ENCODE peak calls at places on chromosomes 1 and 21, in seven cellular contexts. C is GM23338, M is prostate gland, D is transverse colon, V is spleen, X is breast epithelium, B is K562. E is an unnamed sample.

GRCh38 chr1:190129367-190129766 is 348.3 kb downstream of the BRINP3 start:
- DNase-seq in C (no peak), M (no peak), D (no peak), V (no peak), X (no peak), B (no peak), E (no peak)

GRCh38 chr1:194369060-194369459 is 1182.6 kb upstream of the B3GALT2 start:
- DNase-seq in C (no peak), M (no peak), D (no peak), V (no peak), X (no peak), B (no peak), E (no peak)

GRCh38 chr1:53346007-53346813 is 18.3 kb upstream of the LRP8 start:
- DNase-seq in C (no peak), M (no peak), D (no peak), V (peak; percentile 65), X (peak; percentile 5), B (no peak), E (no peak)

GRCh38 chr1:181151378-181152326 is 63.2 kb downstream of the IER5 start:
- DNase-seq in C (no peak), M (no peak), D (no peak), V (no peak), X (no peak), B (peak; percentile 34), E (no peak)

GRCh38 chr1:48017716-48018115 is 20.5 kb upstream of the TRABD2B start:
- DNase-seq in C (no peak), M (no peak), D (no peak), V (no peak), X (no peak), B (no peak), E (no peak)

GRCh38 chr1:31033573-31033972 is 31.9 kb downstream of the PUM1 start:
- DNase-seq in C (peak; percentile 32), M (no peak), D (no peak), V (no peak), X (no peak), B (no peak), E (no peak)

GRCh38 chr1:25099343-25099951 is 132.9 kb downstream of the SYF2 start:
- DNase-seq in C (no peak), M (no peak), D (peak; percentile 23), V (peak; percentile 82), X (no peak), B (no peak), E (no peak)

GRCh38 chr1:197486948-197487347 is 218.9 kb downstream of the CRB1 start:
- DNase-seq in C (no peak), M (no peak), D (no peak), V (no peak), X (no peak), B (no peak), E (no peak)

GRCh38 chr1:56527548-56528302 is 51.6 kb downstream of the PLPP3 start:
- DNase-seq in C (peak; percentile 40), M (no peak), D (peak; percentile 33), V (no peak), X (no peak), B (no peak), E (no peak)

GRCh38 chr1:7380712-7381111 is 390.4 kb upstream of the VAMP3 start:
- DNase-seq in C (no peak), M (no peak), D (no peak), V (peak; percentile 10), X (no peak), B (no peak), E (no peak)

GRCh38 chr1:4778056-4778455 is 123.6 kb downstream of the AJAP1 start:
- DNase-seq in C (no peak), M (no peak), D (no peak), V (no peak), X (no peak), B (peak; percentile 33), E (no peak)

GRCh38 chr1:203271018-203271743 is 34.1 kb upstream of the BTG2 start:
- DNase-seq in C (peak; percentile 71), M (peak; percentile 83), D (peak; percentile 81), V (peak; percentile 90), X (no peak), B (peak; percentile 68), E (no peak)

GRCh38 chr1:36922071-36922470 is 112.2 kb downstream of the GRIK3 start:
- DNase-seq in C (no peak), M (no peak), D (no peak), V (no peak), X (no peak), B (no peak), E (no peak)

GRCh38 chr21:46191257-46191685 is 7.0 kb upstream of the SPATC1L start:
- DNase-seq in C (no peak), M (no peak), D (no peak), V (no peak), X (peak; percentile 48), B (peak; percentile 46), E (peak; percentile 1)

GRCh38 chr1:198417041-198417440 is 123.4 kb downstream of the ATP6V1G3 start:
- DNase-seq in C (no peak), M (no peak), D (no peak), V (no peak), X (no peak), B (no peak), E (no peak)

GRCh38 chr1:2548068-2548589 is 8.0 kb upstream of the TNFRSF14 start:
- DNase-seq in C (peak; percentile 89), M (peak; percentile 86), D (peak; percentile 94), V (peak; percentile 97), X (peak; percentile 90), B (peak; percentile 74), E (peak; percentile 79)

GRCh38 chr1:212237651-212238050 is 47.6 kb upstream of the PPP2R5A start:
- DNase-seq in C (no peak), M (no peak), D (peak; percentile 34), V (no peak), X (no peak), B (peak; percentile 36), E (no peak)

GRCh38 chr1:24020032-24020431 is 39.9 kb upstream of the SRSF10 start:
- DNase-seq in C (no peak), M (no peak), D (no peak), V (no peak), X (no peak), B (no peak), E (no peak)

GRCh38 chr1:32538887-32539583 is at the start of gene ZBTB8A:
- DNase-seq in C (peak; percentile 84), M (peak; percentile 23), D (peak; percentile 64), V (no peak), X (no peak), B (peak; percentile 17), E (no peak)

GRCh38 chr1:32540589-32540988 is 1.4 kb downstream of the ZBTB8A start:
- DNase-seq in C (peak; percentile 13), M (no peak), D (no peak), V (no peak), X (no peak), B (peak; percentile 44), E (no peak)

GRCh38 chr1:32541064-32541566 is 1.9 kb downstream of the ZBTB8A start:
- DNase-seq in C (no peak), M (no peak), D (no peak), V (no peak), X (no peak), B (no peak), E (no peak)

GRCh38 chr1:32536764-32537163 is 2.5 kb upstream of the ZBTB8A start:
- DNase-seq in C (no peak), M (no peak), D (no peak), V (no peak), X (no peak), B (no peak), E (no peak)

DNA sequence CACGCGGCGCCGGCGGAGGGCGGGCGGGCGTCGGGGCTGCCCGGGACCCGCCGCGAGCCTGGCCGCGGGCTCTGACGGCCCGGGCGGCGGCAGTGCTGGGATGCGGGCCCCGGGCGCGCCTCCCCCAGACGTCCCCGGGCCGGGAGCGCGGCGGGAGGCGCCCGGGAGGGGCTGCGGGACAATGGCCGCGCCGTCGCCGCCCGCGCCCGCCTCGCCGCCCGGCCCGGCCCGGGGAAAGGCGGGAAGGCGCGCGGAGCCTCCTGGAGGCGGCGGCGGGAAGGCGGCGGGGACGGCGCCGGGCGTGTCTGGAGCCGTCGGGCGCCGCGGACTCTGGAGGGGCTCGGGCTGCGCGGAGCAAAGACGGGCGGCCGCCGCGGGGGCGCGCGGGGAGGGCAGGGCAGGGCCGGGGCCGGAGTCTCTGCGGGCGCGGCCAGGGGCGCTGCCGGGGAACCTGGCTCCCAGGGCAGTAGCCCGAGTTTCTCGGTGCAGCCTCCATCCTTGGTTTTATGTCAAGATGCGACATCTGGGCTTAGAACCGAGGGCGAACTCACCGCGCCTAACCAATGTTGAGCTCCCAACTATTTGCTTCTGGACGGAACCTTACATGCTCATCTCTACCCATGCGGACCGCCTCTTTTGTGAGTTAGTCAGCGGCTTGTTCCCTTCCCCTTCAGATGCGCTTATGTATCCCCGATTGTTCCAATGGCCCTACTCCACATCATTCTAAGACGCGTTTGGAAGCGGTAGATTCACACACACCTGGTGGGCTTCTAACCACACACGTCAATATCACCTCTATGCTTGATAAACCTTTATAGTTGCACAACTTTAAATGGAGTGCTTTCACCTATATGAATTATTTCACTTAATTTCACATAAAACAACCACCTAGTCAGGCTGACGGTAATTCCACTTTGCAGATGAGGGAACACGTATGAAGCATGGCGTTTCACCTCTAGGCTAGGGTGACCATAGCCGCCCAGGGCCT is 651 bp downstream of the ZBTB8A start:
- DNase-seq in C (peak; percentile 72), M (peak; percentile 6), D (peak; percentile 44), V (no peak), X (no peak), B (peak; percentile 71), E (peak; percentile 42)
- TF ChIP-seq POLR2AphosphoS5 in C (no peak), M (no peak), D (no peak), V (no peak), X (no peak), B (no peak), E (no peak)

DNA sequence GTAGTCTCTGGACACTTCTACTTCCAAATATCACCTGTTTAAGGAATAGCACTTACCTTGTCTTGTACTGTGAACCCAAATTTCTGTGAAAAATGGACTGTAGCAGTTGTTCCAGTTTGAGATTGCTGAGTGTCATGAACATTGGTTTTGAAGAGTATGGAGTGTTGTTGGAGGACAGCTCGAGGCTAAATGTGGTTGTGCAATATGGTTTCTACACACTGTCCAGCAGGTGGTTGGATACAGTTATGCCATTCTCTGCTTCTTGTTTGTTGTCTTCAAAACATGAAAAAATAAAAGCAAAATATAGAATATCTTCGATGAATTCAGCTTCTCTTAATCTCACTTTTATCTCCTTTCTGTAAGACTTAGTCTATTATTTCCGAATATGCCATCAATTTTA is 67.1 kb downstream of the DDR2 start:
- DNase-seq in C (no peak), M (no peak), D (no peak), V (no peak), X (no peak), B (no peak), E (no peak)
- TF ChIP-seq POLR2AphosphoS5 in C (no peak), M (no peak), D (no peak), V (no peak), X (no peak), B (no peak), E (no peak)

GRCh38 chr1:86692636-86693035 is 11.7 kb upstream of the SH3GLB1 start:
- DNase-seq in C (no peak), M (no peak), D (no peak), V (peak; percentile 33), X (no peak), B (no peak), E (no peak)
- TF ChIP-seq POLR2AphosphoS5 in C (no peak), M (no peak), D (no peak), V (no peak), X (no peak), B (no peak), E (no peak)

DNA sequence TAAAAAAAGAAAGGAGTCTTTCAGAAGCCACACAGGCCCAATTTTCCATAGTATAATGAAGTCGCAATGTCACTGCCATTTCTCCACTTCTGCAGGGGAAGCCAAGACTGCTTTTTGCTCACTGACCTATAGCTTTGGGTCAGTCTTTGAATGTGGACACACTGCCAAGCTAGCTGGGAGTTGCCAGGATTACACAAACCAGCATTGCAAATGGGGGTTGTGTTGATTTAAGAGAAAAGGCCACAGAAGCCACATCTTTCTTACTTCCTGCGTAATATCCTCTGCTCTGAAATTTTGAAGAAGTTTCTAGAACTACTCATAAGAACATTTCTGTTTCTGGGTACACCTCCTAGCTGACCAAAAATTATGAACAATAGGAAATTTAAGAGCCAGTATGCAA is 45.8 kb upstream of the SAMSN1 start:
- DNase-seq in C (no peak), M (no peak), D (no peak), V (no peak), X (no peak), B (no peak), E (no peak)
- TF ChIP-seq POLR2AphosphoS5 in C (no peak), M (no peak), D (no peak), V (peak; percentile 84), X (no peak), B (no peak), E (no peak)

E was measured in GM12892.